ENCODE peak calls at places on chromosomes 2 and 18, in seven cellular contexts. One of them, this sample, is unnamed.

GRCh38 chr2:149027602-149028250 is 10.8 kb upstream of the LYPD6B start:
- DNase-seq in lower lobe of right lung: no peak
- DNase-seq in kidney epithelial cell: no peak
- DNase-seq in CD8-positive, alpha-beta T cell: no peak
- DNase-seq in lung: no peak
- DNase-seq in stomach: no peak
- DNase-seq in body of pancreas: no peak
- DNase-seq in this sample: no peak

GRCh38 chr2:219637842-219638185 is 10.4 kb downstream of the SLC4A3 start:
- DNase-seq in lower lobe of right lung: no peak
- DNase-seq in kidney epithelial cell: no peak
- DNase-seq in CD8-positive, alpha-beta T cell: no peak
- DNase-seq in lung: no peak
- DNase-seq in stomach: no peak
- DNase-seq in body of pancreas: no peak
- DNase-seq in this sample: no peak

GRCh38 chr2:118250463-118250862 is 162.2 kb downstream of the INSIG2 start:
- DNase-seq in lower lobe of right lung: no peak
- DNase-seq in kidney epithelial cell: no peak
- DNase-seq in CD8-positive, alpha-beta T cell: no peak
- DNase-seq in lung: no peak
- DNase-seq in stomach: no peak
- DNase-seq in body of pancreas: no peak
- DNase-seq in this sample: no peak

GRCh38 chr2:209577376-209578357 is 153.8 kb downstream of the MAP2 start:
- DNase-seq in lower lobe of right lung: no peak
- DNase-seq in kidney epithelial cell: no peak
- DNase-seq in CD8-positive, alpha-beta T cell: no peak
- DNase-seq in lung: no peak
- DNase-seq in stomach: no peak
- DNase-seq in body of pancreas: no peak
- DNase-seq in this sample: no peak

GRCh38 chr18:48563027-48563426 is 24.2 kb downstream of the CTIF start:
- DNase-seq in lower lobe of right lung: no peak
- DNase-seq in kidney epithelial cell: peak; percentile 56
- DNase-seq in CD8-positive, alpha-beta T cell: no peak
- DNase-seq in lung: no peak
- DNase-seq in stomach: no peak
- DNase-seq in body of pancreas: no peak
- DNase-seq in this sample: peak; percentile 53

GRCh38 chr2:84904717-84905174 is 710 bp upstream of the TMSB10 start:
- DNase-seq in lower lobe of right lung: peak; percentile 90
- DNase-seq in kidney epithelial cell: no peak
- DNase-seq in CD8-positive, alpha-beta T cell: peak; percentile 40
- DNase-seq in lung: peak; percentile 84
- DNase-seq in stomach: peak; percentile 83
- DNase-seq in body of pancreas: peak; percentile 79
- DNase-seq in this sample: no peak

GRCh38 chr2:22238967-22239366 is 1115.2 kb downstream of the TDRD15 start:
- DNase-seq in lower lobe of right lung: no peak
- DNase-seq in kidney epithelial cell: no peak
- DNase-seq in CD8-positive, alpha-beta T cell: no peak
- DNase-seq in lung: no peak
- DNase-seq in stomach: no peak
- DNase-seq in body of pancreas: no peak
- DNase-seq in this sample: no peak

GRCh38 chr18:57910134-57910533 is 107.0 kb upstream of the ATP8B1 start:
- DNase-seq in lower lobe of right lung: no peak
- DNase-seq in kidney epithelial cell: no peak
- DNase-seq in CD8-positive, alpha-beta T cell: no peak
- DNase-seq in lung: no peak
- DNase-seq in stomach: no peak
- DNase-seq in body of pancreas: no peak
- DNase-seq in this sample: no peak

GRCh38 chr2:47516496-47517104 is 113.6 kb downstream of the MSH2 start:
- DNase-seq in lower lobe of right lung: no peak
- DNase-seq in kidney epithelial cell: no peak
- DNase-seq in CD8-positive, alpha-beta T cell: no peak
- DNase-seq in lung: no peak
- DNase-seq in stomach: no peak
- DNase-seq in body of pancreas: no peak
- DNase-seq in this sample: no peak

GRCh38 chr2:28134262-28134812 is 243.8 kb downstream of the BABAM2 start:
- DNase-seq in lower lobe of right lung: peak; percentile 52
- DNase-seq in kidney epithelial cell: no peak
- DNase-seq in CD8-positive, alpha-beta T cell: no peak
- DNase-seq in lung: peak; percentile 57
- DNase-seq in stomach: peak; percentile 68
- DNase-seq in body of pancreas: peak; percentile 84
- DNase-seq in this sample: no peak

GRCh38 chr2:158730621-158730905 is 64.6 kb upstream of the DAPL1 start:
- DNase-seq in lower lobe of right lung: no peak
- DNase-seq in kidney epithelial cell: no peak
- DNase-seq in CD8-positive, alpha-beta T cell: no peak
- DNase-seq in lung: no peak
- DNase-seq in stomach: no peak
- DNase-seq in body of pancreas: no peak
- DNase-seq in this sample: no peak

GRCh38 chr2:30871980-30872789 is 64.9 kb upstream of the CAPN13 start:
- DNase-seq in lower lobe of right lung: no peak
- DNase-seq in kidney epithelial cell: peak; percentile 90
- DNase-seq in CD8-positive, alpha-beta T cell: no peak
- DNase-seq in lung: peak; percentile 71
- DNase-seq in stomach: no peak
- DNase-seq in body of pancreas: no peak
- DNase-seq in this sample: no peak

GRCh38 chr18:45890606-45891005 is 65.1 kb downstream of the SIGLEC15 start:
- DNase-seq in lower lobe of right lung: no peak
- DNase-seq in kidney epithelial cell: no peak
- DNase-seq in CD8-positive, alpha-beta T cell: no peak
- DNase-seq in lung: no peak
- DNase-seq in stomach: no peak
- DNase-seq in body of pancreas: no peak
- DNase-seq in this sample: no peak

GRCh38 chr2:47640356-47640755 is 142.6 kb upstream of the MSH6 start:
- DNase-seq in lower lobe of right lung: no peak
- DNase-seq in kidney epithelial cell: no peak
- DNase-seq in CD8-positive, alpha-beta T cell: no peak
- DNase-seq in lung: no peak
- DNase-seq in stomach: no peak
- DNase-seq in body of pancreas: no peak
- DNase-seq in this sample: no peak

GRCh38 chr2:99850076-99850710 is 292.2 kb downstream of the AFF3 start:
- DNase-seq in lower lobe of right lung: no peak
- DNase-seq in kidney epithelial cell: peak; percentile 42
- DNase-seq in CD8-positive, alpha-beta T cell: no peak
- DNase-seq in lung: no peak
- DNase-seq in stomach: no peak
- DNase-seq in body of pancreas: no peak
- DNase-seq in this sample: no peak

GRCh38 chr2:55618649-55619055 is 1.2 kb upstream of the PPP4R3B start:
- DNase-seq in lower lobe of right lung: peak; percentile 54
- DNase-seq in kidney epithelial cell: no peak
- DNase-seq in CD8-positive, alpha-beta T cell: peak; percentile 48
- DNase-seq in lung: peak; percentile 58
- DNase-seq in stomach: peak; percentile 51
- DNase-seq in body of pancreas: peak; percentile 56
- DNase-seq in this sample: peak; percentile 20

GRCh38 chr2:135851858-135852257 is 14.9 kb upstream of the LCT start:
- DNase-seq in lower lobe of right lung: no peak
- DNase-seq in kidney epithelial cell: no peak
- DNase-seq in CD8-positive, alpha-beta T cell: no peak
- DNase-seq in lung: no peak
- DNase-seq in stomach: no peak
- DNase-seq in body of pancreas: no peak
- DNase-seq in this sample: no peak

GRCh38 chr2:61853086-61853847 is 593 bp downstream of the FAM161A start:
- DNase-seq in lower lobe of right lung: no peak
- DNase-seq in kidney epithelial cell: no peak
- DNase-seq in CD8-positive, alpha-beta T cell: no peak
- DNase-seq in lung: no peak
- DNase-seq in stomach: peak; percentile 73
- DNase-seq in body of pancreas: peak; percentile 76
- DNase-seq in this sample: no peak

GRCh38 chr2:120450196-120450820 is 104.4 kb downstream of the INHBB start:
- DNase-seq in lower lobe of right lung: no peak
- DNase-seq in kidney epithelial cell: no peak
- DNase-seq in CD8-positive, alpha-beta T cell: no peak
- DNase-seq in lung: no peak
- DNase-seq in stomach: no peak
- DNase-seq in body of pancreas: no peak
- DNase-seq in this sample: no peak

GRCh38 chr2:55779459-55780421 is 86.1 kb upstream of the PNPT1 start:
- DNase-seq in lower lobe of right lung: no peak
- DNase-seq in kidney epithelial cell: peak; percentile 89
- DNase-seq in CD8-positive, alpha-beta T cell: no peak
- DNase-seq in lung: no peak
- DNase-seq in stomach: no peak
- DNase-seq in body of pancreas: no peak
- DNase-seq in this sample: peak; percentile 19

GRCh38 chr2:230697676-230698075 is 15.0 kb upstream of the CAB39 start:
- DNase-seq in lower lobe of right lung: no peak
- DNase-seq in kidney epithelial cell: no peak
- DNase-seq in CD8-positive, alpha-beta T cell: no peak
- DNase-seq in lung: no peak
- DNase-seq in stomach: no peak
- DNase-seq in body of pancreas: no peak
- DNase-seq in this sample: no peak

GRCh38 chr2:64336171-64336570 is 117.8 kb upstream of the LGALSL start:
- DNase-seq in lower lobe of right lung: no peak
- DNase-seq in kidney epithelial cell: no peak
- DNase-seq in CD8-positive, alpha-beta T cell: no peak
- DNase-seq in lung: no peak
- DNase-seq in stomach: no peak
- DNase-seq in body of pancreas: no peak
- DNase-seq in this sample: no peak

GRCh38 chr2:197707316-197708213 is 2.4 kb downstream of the MARS2 start:
- DNase-seq in lower lobe of right lung: no peak
- DNase-seq in kidney epithelial cell: peak; percentile 16
- DNase-seq in CD8-positive, alpha-beta T cell: no peak
- DNase-seq in lung: no peak
- DNase-seq in stomach: no peak
- DNase-seq in body of pancreas: no peak
- DNase-seq in this sample: no peak

GRCh38 chr2:108377815-108378630 is at the start of gene SULT1C4:
- DNase-seq in lower lobe of right lung: peak; percentile 57
- DNase-seq in kidney epithelial cell: no peak
- DNase-seq in CD8-positive, alpha-beta T cell: no peak
- DNase-seq in lung: peak; percentile 32
- DNase-seq in stomach: no peak
- DNase-seq in body of pancreas: peak; percentile 46
- DNase-seq in this sample: no peak
- H3K4me3 ChIP-seq in lower lobe of right lung: peak within 1 kb of the TSS; percentile 54
- H3K4me3 ChIP-seq in kidney epithelial cell: peak within 1 kb of the TSS; percentile 41
- H3K4me3 ChIP-seq in CD8-positive, alpha-beta T cell: no peak within 1 kb of the TSS
- H3K4me3 ChIP-seq in lung: peak within 1 kb of the TSS; percentile 36
- H3K4me3 ChIP-seq in stomach: peak within 1 kb of the TSS; percentile 29
- H3K4me3 ChIP-seq in body of pancreas: no peak within 1 kb of the TSS
- H3K4me3 ChIP-seq in this sample: no peak within 1 kb of the TSS

DNA sequence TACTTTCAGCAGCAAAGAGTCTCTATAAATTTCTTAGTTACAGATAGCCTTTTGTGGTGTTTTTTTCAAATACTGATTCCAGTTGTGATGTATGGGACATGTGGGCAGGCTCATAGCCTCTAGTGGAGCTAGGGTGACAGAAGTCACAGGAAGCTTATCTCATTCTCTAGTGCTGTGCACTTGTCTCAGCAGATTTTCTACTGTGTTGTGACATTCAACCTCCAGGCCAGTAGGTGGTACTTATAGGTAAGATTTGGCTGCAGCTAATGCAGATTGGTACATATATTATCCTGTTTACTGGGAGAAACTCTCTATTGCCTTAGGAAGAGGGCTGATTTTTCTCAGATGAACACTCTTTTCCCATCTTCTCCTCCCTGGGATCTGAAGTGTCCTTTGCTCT is 176.2 kb downstream of the CALCRL start:
- DNase-seq in lower lobe of right lung: no peak
- DNase-seq in kidney epithelial cell: no peak
- DNase-seq in CD8-positive, alpha-beta T cell: no peak
- DNase-seq in lung: no peak
- DNase-seq in stomach: no peak
- DNase-seq in body of pancreas: no peak
- DNase-seq in this sample: no peak
- TF ChIP-seq CTCF in lower lobe of right lung: no peak
- TF ChIP-seq CTCF in kidney epithelial cell: no peak
- TF ChIP-seq CTCF in CD8-positive, alpha-beta T cell: no peak
- TF ChIP-seq CTCF in lung: no peak
- TF ChIP-seq CTCF in stomach: no peak
- TF ChIP-seq CTCF in body of pancreas: no peak
- TF ChIP-seq CTCF in this sample: no peak

GRCh38 chr18:37276111-37276510 is 289.5 kb downstream of the CELF4 start:
- DNase-seq in lower lobe of right lung: no peak
- DNase-seq in kidney epithelial cell: no peak
- DNase-seq in CD8-positive, alpha-beta T cell: no peak
- DNase-seq in lung: no peak
- DNase-seq in stomach: no peak
- DNase-seq in body of pancreas: no peak
- DNase-seq in this sample: no peak

GRCh38 chr18:37272841-37273240 is 292.8 kb downstream of the CELF4 start:
- DNase-seq in lower lobe of right lung: no peak
- DNase-seq in kidney epithelial cell: no peak
- DNase-seq in CD8-positive, alpha-beta T cell: no peak
- DNase-seq in lung: no peak
- DNase-seq in stomach: no peak
- DNase-seq in body of pancreas: no peak
- DNase-seq in this sample: no peak

GRCh38 chr18:37277753-37278152 is 287.8 kb downstream of the CELF4 start:
- DNase-seq in lower lobe of right lung: no peak
- DNase-seq in kidney epithelial cell: no peak
- DNase-seq in CD8-positive, alpha-beta T cell: no peak
- DNase-seq in lung: no peak
- DNase-seq in stomach: no peak
- DNase-seq in body of pancreas: no peak
- DNase-seq in this sample: no peak

GRCh38 chr18:37274988-37275590 is 290.5 kb downstream of the CELF4 start:
- DNase-seq in lower lobe of right lung: no peak
- DNase-seq in kidney epithelial cell: no peak
- DNase-seq in CD8-positive, alpha-beta T cell: no peak
- DNase-seq in lung: no peak
- DNase-seq in stomach: no peak
- DNase-seq in body of pancreas: no peak
- DNase-seq in this sample: no peak

GRCh38 chr18:37274309-37274987 is 291.1 kb downstream of the CELF4 start:
- DNase-seq in lower lobe of right lung: no peak
- DNase-seq in kidney epithelial cell: no peak
- DNase-seq in CD8-positive, alpha-beta T cell: no peak
- DNase-seq in lung: no peak
- DNase-seq in stomach: no peak
- DNase-seq in body of pancreas: no peak
- DNase-seq in this sample: no peak
- H3K27me3 ChIP-seq in lower lobe of right lung: peaks cover 34% of the 10 kb centered on the region
- H3K27me3 ChIP-seq in kidney epithelial cell: peaks cover 44% of the 10 kb centered on the region
- H3K27me3 ChIP-seq in CD8-positive, alpha-beta T cell: no peaks in the 10 kb centered on the region
- H3K27me3 ChIP-seq in lung: peaks cover 10% of the 10 kb centered on the region
- H3K27me3 ChIP-seq in stomach: peaks cover 7% of the 10 kb centered on the region
- H3K27me3 ChIP-seq in body of pancreas: no peaks in the 10 kb centered on the region
- H3K27me3 ChIP-seq in this sample: peaks cover 17% of the 10 kb centered on the region

DNA sequence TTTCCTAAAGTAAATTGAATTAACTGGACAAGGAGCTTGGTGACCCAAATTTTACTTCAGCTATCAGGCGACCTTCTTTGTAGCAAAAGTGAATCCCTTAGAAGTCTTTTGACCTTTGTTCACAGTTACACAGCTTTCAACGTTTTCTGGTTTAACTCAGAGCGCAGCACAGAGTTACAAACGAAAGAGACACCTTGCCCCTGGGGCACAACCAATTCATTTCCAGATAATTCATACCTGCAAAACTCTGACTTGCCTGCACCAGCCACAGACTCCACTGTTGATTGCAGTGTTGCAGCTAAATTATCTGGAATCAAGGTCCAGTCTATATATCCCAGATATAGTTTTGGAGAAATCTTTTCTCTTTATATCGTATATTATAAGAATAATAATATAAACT is 358.6 kb upstream of the VWC2L start:
- DNase-seq in lower lobe of right lung: no peak
- DNase-seq in kidney epithelial cell: no peak
- DNase-seq in CD8-positive, alpha-beta T cell: no peak
- DNase-seq in lung: no peak
- DNase-seq in stomach: no peak
- DNase-seq in body of pancreas: no peak
- DNase-seq in this sample: no peak
- H3K4me3 ChIP-seq in lower lobe of right lung: no peak overlapping the region
- H3K4me3 ChIP-seq in kidney epithelial cell: no peak overlapping the region
- H3K4me3 ChIP-seq in CD8-positive, alpha-beta T cell: no peak overlapping the region
- H3K4me3 ChIP-seq in lung: no peak overlapping the region
- H3K4me3 ChIP-seq in stomach: no peak overlapping the region
- H3K4me3 ChIP-seq in body of pancreas: no peak overlapping the region
- H3K4me3 ChIP-seq in this sample: no peak overlapping the region

This sample was measured in BJ.